ENCODE peak calls at places on chromosomes 4 and X, in five cellular contexts. K, O, B, V and T are unnamed samples. For H3K9me3, the result is how much of the 10 kb centered on the place peaks cover.

GRCh38 chrX:113950081-113950678 is 633.7 kb upstream of the HTR2C start:
- DNase-seq in K (no peak), O (no peak), B (no peak), V (no peak), T (no peak)

GRCh38 chrX:11756354-11757318 is 1.4 kb upstream of the MSL3 start:
- DNase-seq in O (no peak), K (no peak), B (no peak), V (no peak), T (no peak)

GRCh38 chr4:55181606-55182005 is 56.2 kb upstream of the KDR start:
- DNase-seq in O (no peak), K (no peak), B (no peak), V (no peak), T (no peak)

GRCh38 chr4:24630937-24631336 is 46.6 kb upstream of the DHX15 start:
- DNase-seq in V (no peak), O (no peak), K (no peak), B (no peak), T (no peak)

GRCh38 chrX:23699636-23700194 is 32.4 kb downstream of the PRDX4 start:
- DNase-seq in B (no peak), V (no peak), K (peak), O (no peak), T (no peak)

GRCh38 chr4:54586343-54586953 is 71.3 kb upstream of the KIT start:
- DNase-seq in V (no peak), O (no peak), K (no peak), B (no peak), T (no peak)

GRCh38 chr4:101025755-101026154 is 321.6 kb downstream of the PPP3CA start:
- DNase-seq in O (no peak), B (no peak), K (no peak), V (no peak), T (no peak)

GRCh38 chr4:77073106-77073858 is 2.5 kb downstream of the CCNI start:
- DNase-seq in K (no peak), B (no peak), V (no peak), O (no peak), T (no peak)

GRCh38 chrX:69066966-69067525 is 98.2 kb downstream of the PJA1 start:
- DNase-seq in K (peak), V (peak), B (peak), O (no peak), T (no peak)

GRCh38 chr4:213971-214370 is 89.7 kb downstream of the ZNF718 start:
- DNase-seq in B (no peak), O (no peak), V (no peak), K (no peak), T (no peak)

GRCh38 chr4:211033-211511 is 86.8 kb downstream of the ZNF718 start:
- DNase-seq in O (no peak), V (no peak), B (no peak), K (no peak), T (no peak)

GRCh38 chr4:217891-218290 is 87.4 kb downstream of the ZNF732 start:
- DNase-seq in V (no peak), O (no peak), B (no peak), K (no peak), T (no peak)

DNA sequence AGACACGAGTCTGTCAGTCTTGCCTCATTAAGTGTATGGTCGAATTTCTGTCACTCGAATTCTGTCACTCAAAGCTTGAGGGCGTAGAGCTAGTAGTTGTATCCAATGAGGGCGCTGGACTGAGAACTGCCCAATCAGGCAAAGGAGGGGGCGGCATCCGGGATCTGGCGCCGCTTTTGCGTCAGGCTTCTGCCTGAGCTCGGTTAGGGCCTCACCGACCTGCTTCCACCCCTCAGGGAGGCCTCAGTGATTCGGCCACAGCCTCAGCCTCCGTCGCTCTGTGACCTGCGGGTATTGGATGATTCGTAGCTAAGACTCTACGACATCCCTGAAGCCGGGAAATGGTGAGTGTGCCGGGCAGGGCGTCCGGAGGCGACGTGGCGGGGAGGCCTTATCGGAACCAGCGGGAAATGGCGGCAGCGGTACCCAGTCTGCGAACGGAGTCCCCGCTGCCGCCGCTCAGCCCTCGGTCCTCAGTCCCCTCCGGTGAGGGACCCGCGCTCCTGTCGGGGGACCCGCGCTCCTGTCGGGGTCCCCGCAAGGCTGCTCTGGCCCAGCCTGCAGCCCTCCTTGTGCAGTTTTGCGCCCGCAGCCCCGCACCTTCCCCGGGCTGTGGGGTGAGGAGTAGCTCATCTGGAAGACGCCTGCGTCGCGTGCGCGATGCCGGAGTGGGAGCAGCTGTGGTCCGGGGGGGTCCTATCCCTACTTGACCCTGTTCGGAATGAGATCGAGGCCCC is 88.3 kb downstream of the ZNF718 start:
- DNase-seq in O (peak), V (peak), B (peak), K (peak), T (peak)
- H3K9me3 ChIP-seq in O (under half), V (under half), B (under half), K (under half), T (under half)

DNA sequence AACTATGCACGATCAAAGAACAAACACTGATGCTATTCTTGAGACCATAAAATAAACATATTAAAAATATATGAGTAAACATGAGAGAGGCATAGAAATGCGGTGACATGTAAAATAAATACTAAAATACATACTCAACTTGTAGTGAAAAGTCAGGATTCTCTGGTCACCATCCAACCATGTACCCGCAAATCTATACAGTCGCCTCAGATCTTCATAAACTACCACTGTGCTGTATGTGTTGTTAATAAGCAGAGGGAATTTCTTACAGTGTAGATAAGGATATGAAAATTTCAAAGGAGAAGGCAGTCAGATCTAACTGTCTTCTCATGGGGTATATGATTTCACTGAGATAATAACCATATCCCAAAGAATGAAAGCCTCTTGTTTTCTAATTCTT is 67.8 kb upstream of the FAM47B start:
- DNase-seq in K (no peak), B (no peak), V (no peak), O (no peak), T (no peak)
- TF ChIP-seq POLR2A in K (no peak), B (no peak), V (no peak), O (no peak), T (no peak)

GRCh38 chrX:154840856-154841255 is 6.4 kb upstream of the SMIM9 start:
- DNase-seq in V (no peak), O (no peak), K (no peak), B (no peak), T (no peak)
- TF ChIP-seq CTCF in V (no peak), O (no peak), K (no peak), B (peak), T (peak)

GRCh38 chrX:40108084-40108958 is 10.6 kb upstream of the BCOR start:
- DNase-seq in K (peak), V (peak), B (peak), O (no peak), T (peak)
- H3K9me3 ChIP-seq in K (under half), V (under half), B (under half), O (under half), T (under half)

GRCh38 chrX:77894921-77895886 is at the start of gene MAGT1:
- DNase-seq in B (peak), O (peak), V (peak), K (peak), T (peak)
- TF ChIP-seq POLR2A in B (peak), O (peak), V (peak), K (peak), T (peak)

GRCh38 chr4:186725422-186726149 is 1.9 kb upstream of the FAT1 start:
- DNase-seq in K (peak), V (peak), B (peak), O (peak), T (peak)
- TF ChIP-seq CTCF in K (peak), V (no peak), B (peak), O (peak), T (peak)

GRCh38 chr4:14379148-14379547 is 623.1 kb upstream of the CPEB2 start:
- DNase-seq in B (no peak), V (no peak), K (no peak), O (no peak), T (no peak)
- H3K9me3 ChIP-seq in B (under half), V (under half), K (under half), O (under half), T (under half)